ENCODE peak calls at places on chromosomes 11 and 22, in four cellular contexts. E is GM10248, L is astrocyte, M is NCI-H146. K is an unnamed sample.

GRCh38 chr11:72613977-72614376 is 60.2 kb downstream of the PDE2A start:
- DNase-seq in E (peak; percentile 87), L (no peak), M (no peak), K (peak; percentile 33)

GRCh38 chr22:17637490-17638181 is 921 bp upstream of the BCL2L13 start:
- DNase-seq in E (no peak), L (no peak), M (no peak), K (no peak)

GRCh38 chr11:96055706-96056387 is 131.9 kb upstream of the MTMR2 start:
- DNase-seq in E (no peak), L (peak; percentile 94), M (no peak), K (no peak)

GRCh38 chr11:24837112-24837511 is 340.3 kb downstream of the LUZP2 start:
- DNase-seq in E (no peak), L (no peak), M (no peak), K (no peak)

GRCh38 chr11:23403210-23404185 is 543.2 kb upstream of the CCDC179 start:
- DNase-seq in E (no peak), L (no peak), M (peak; percentile 59), K (no peak)

GRCh38 chr11:8225589-8226036 is 38.1 kb downstream of the LMO1 start:
- DNase-seq in E (peak; percentile 88), L (peak; percentile 21), M (peak; percentile 65), K (no peak)

GRCh38 chr22:28349114-28349513 is 330.5 kb downstream of the TTC28 start:
- DNase-seq in E (no peak), L (no peak), M (no peak), K (no peak)

GRCh38 chr11:45412033-45412432 is 125.9 kb upstream of the SYT13 start:
- DNase-seq in E (no peak), L (no peak), M (no peak), K (peak; percentile 53)

GRCh38 chr11:63608353-63609345 is 5.6 kb downstream of the PLAAT3 start:
- DNase-seq in E (no peak), L (peak; percentile 90), M (no peak), K (no peak)

GRCh38 chr11:128164090-128164741 is 423.1 kb downstream of the ETS1 start:
- DNase-seq in E (no peak), L (no peak), M (no peak), K (no peak)

GRCh38 chr11:34308049-34308692 is 49.6 kb downstream of the ABTB2 start:
- DNase-seq in E (no peak), L (no peak), M (no peak), K (no peak)

GRCh38 chr11:64791781-64792291 is 11.2 kb downstream of the MAP4K2 start:
- DNase-seq in E (no peak), L (no peak), M (no peak), K (no peak)

GRCh38 chr11:76770642-76771445 is 12.3 kb upstream of the TSKU start:
- DNase-seq in E (no peak), L (peak; percentile 98), M (no peak), K (no peak)

GRCh38 chr22:22157500-22157822 is 87.1 kb upstream of the VPREB1 start:
- DNase-seq in E (no peak), L (no peak), M (no peak), K (no peak)

GRCh38 chr22:46086577-46087335 is 63.6 kb upstream of the PPARA start:
- DNase-seq in E (no peak), L (peak; percentile 73), M (no peak), K (no peak)

GRCh38 chr22:26041931-26042330 is 127.3 kb upstream of the SEZ6L start:
- DNase-seq in E (no peak), L (no peak), M (no peak), K (no peak)

K was measured in ascending aorta.